ENCODE peak calls at places on chromosomes 16 and 17, in six cellular contexts. D, Z, W, V, X and E are unnamed samples.

GRCh38 chr17:10151667-10152496 is 46.5 kb downstream of the GAS7 start:
- DNase-seq in D (no peak), Z (no peak), W (no peak), V (peak; percentile 35), X (peak; percentile 29), E (peak; percentile 58)

GRCh38 chr17:27576429-27577123 is 54.4 kb upstream of the LGALS9 start:
- DNase-seq in D (no peak), Z (no peak), W (no peak), V (no peak), X (no peak), E (no peak)

GRCh38 chr17:31374083-31374447 is 17.4 kb upstream of the RAB11FIP4 start:
- DNase-seq in D (no peak), Z (no peak), W (no peak), V (no peak), X (no peak), E (no peak)

GRCh38 chr17:45135978-45136791 is 698 bp downstream of the ACBD4 start:
- DNase-seq in D (no peak), Z (no peak), W (peak; percentile 44), V (no peak), X (no peak), E (no peak)

GRCh38 chr16:2156025-2156848 is 655 bp downstream of the TRAF7 start:
- DNase-seq in D (no peak), Z (no peak), W (peak; percentile 61), V (peak; percentile 39), X (peak; percentile 80), E (no peak)

GRCh38 chr17:66855204-66855603 is 20.3 kb downstream of the CACNG5 start:
- DNase-seq in D (no peak), Z (no peak), W (no peak), V (peak; percentile 39), X (no peak), E (no peak)

GRCh38 chr17:48555616-48556533 is 11.0 kb upstream of the HOXB2 start:
- DNase-seq in D (no peak), Z (no peak), W (no peak), V (no peak), X (peak; percentile 70), E (no peak)

GRCh38 chr17:10120113-10120485 is 78.3 kb downstream of the GAS7 start:
- DNase-seq in D (no peak), Z (no peak), W (no peak), V (no peak), X (no peak), E (no peak)

GRCh38 chr16:56316545-56316944 is 108.8 kb downstream of the AMFR start:
- DNase-seq in D (no peak), Z (no peak), W (no peak), V (no peak), X (no peak), E (no peak)

GRCh38 chr17:77470800-77471733 is 330.3 kb downstream of the SEC14L1 start:
- DNase-seq in D (no peak), Z (no peak), W (peak; percentile 66), V (no peak), X (peak; percentile 70), E (no peak)

GRCh38 chr17:73820686-73821448 is 176.6 kb upstream of the SDK2 start:
- DNase-seq in D (no peak), Z (no peak), W (no peak), V (peak; percentile 37), X (peak; percentile 20), E (no peak)

GRCh38 chr17:54749157-54749556 is 151.5 kb upstream of the TOM1L1 start:
- DNase-seq in D (no peak), Z (no peak), W (no peak), V (no peak), X (no peak), E (no peak)

GRCh38 chr16:87321336-87322107 is 4.3 kb upstream of the C16orf95 start:
- DNase-seq in D (no peak), Z (no peak), W (no peak), V (no peak), X (no peak), E (no peak)

GRCh38 chr17:6592193-6592592 is 35.8 kb upstream of the PITPNM3 start:
- DNase-seq in D (no peak), Z (no peak), W (no peak), V (no peak), X (peak; percentile 71), E (no peak)

GRCh38 chr17:15890279-15890892 is 54.5 kb upstream of the ADORA2B start:
- DNase-seq in D (no peak), Z (no peak), W (no peak), V (no peak), X (no peak), E (no peak)

GRCh38 chr17:36089888-36090836 is at the start of gene CCL3:
- DNase-seq in D (no peak), Z (no peak), W (no peak), V (no peak), X (no peak), E (peak; percentile 59)

GRCh38 chr16:12988071-12988470 is 86.7 kb downstream of the SHISA9 start:
- DNase-seq in D (no peak), Z (no peak), W (no peak), V (no peak), X (peak; percentile 2), E (no peak)

GRCh38 chr16:57424599-57424998 is 20.0 kb downstream of the CCL17 start:
- DNase-seq in D (no peak), Z (no peak), W (no peak), V (no peak), X (no peak), E (no peak)

GRCh38 chr17:79073706-79074088 is 927 bp upstream of the ENGASE start:
- DNase-seq in D (no peak), Z (no peak), W (no peak), V (peak; percentile 83), X (no peak), E (peak; percentile 82)

GRCh38 chr17:19270951-19271611 is 33.9 kb downstream of the EPN2 start:
- DNase-seq in D (no peak), Z (no peak), W (no peak), V (no peak), X (no peak), E (no peak)

GRCh38 chr17:69609495-69610315 is 195.2 kb downstream of the MAP2K6 start:
- DNase-seq in D (no peak), Z (no peak), W (no peak), V (peak; percentile 19), X (peak; percentile 34), E (no peak)

GRCh38 chr17:39702901-39703893 is 3.3 kb downstream of the ERBB2 start:
- DNase-seq in D (peak; percentile 43), Z (no peak), W (no peak), V (no peak), X (no peak), E (no peak)

GRCh38 chr17:30570596-30571265 is 93.5 kb downstream of the GOSR1 start:
- DNase-seq in D (no peak), Z (no peak), W (no peak), V (no peak), X (no peak), E (no peak)

GRCh38 chr17:1058423-1059130 is 61.6 kb downstream of the TIMM22 start:
- DNase-seq in D (no peak), Z (no peak), W (no peak), V (peak; percentile 78), X (peak; percentile 14), E (peak; percentile 28)

GRCh38 chr17:37301288-37301687 is 74.5 kb upstream of the C17orf78 start:
- DNase-seq in D (no peak), Z (no peak), W (no peak), V (no peak), X (peak; percentile 80), E (no peak)

GRCh38 chr17:42804918-42805367 is 6.3 kb downstream of the CNTD1 start:
- DNase-seq in D (no peak), Z (no peak), W (no peak), V (no peak), X (no peak), E (peak; percentile 47)

GRCh38 chr16:73095885-73096341 is 48.0 kb upstream of the ZFHX3 start:
- DNase-seq in D (no peak), Z (no peak), W (no peak), V (no peak), X (no peak), E (no peak)

GRCh38 chr16:58639836-58640235 is 10.2 kb upstream of the CNOT1 start:
- DNase-seq in D (no peak), Z (no peak), W (no peak), V (no peak), X (no peak), E (no peak)
- H3K9me3 ChIP-seq in D (no peaks in the 10 kb centered on the region), Z (no peaks in the 10 kb centered on the region), W (no peaks in the 10 kb centered on the region), V (no peaks in the 10 kb centered on the region), X (no peaks in the 10 kb centered on the region), E (no peaks in the 10 kb centered on the region)

GRCh38 chr16:11200523-11201063 is 55.4 kb downstream of the SOCS1 start:
- DNase-seq in D (no peak), Z (no peak), W (no peak), V (no peak), X (peak; percentile 23), E (no peak)

GRCh38 chr16:11204513-11205047 is 51.4 kb downstream of the SOCS1 start:
- DNase-seq in D (no peak), Z (no peak), W (no peak), V (no peak), X (no peak), E (no peak)

GRCh38 chr16:11201498-11202259 is 54.3 kb downstream of the SOCS1 start:
- DNase-seq in D (peak; percentile 53), Z (no peak), W (no peak), V (no peak), X (peak; percentile 92), E (no peak)

GRCh38 chr16:11203111-11203623 is 52.8 kb downstream of the SOCS1 start:
- DNase-seq in D (no peak), Z (no peak), W (no peak), V (no peak), X (no peak), E (no peak)

GRCh38 chr16:11202260-11203091 is 53.5 kb downstream of the SOCS1 start:
- DNase-seq in D (peak; percentile 5), Z (no peak), W (no peak), V (no peak), X (no peak), E (no peak)
- H3K4me1 ChIP-seq in D (peaks cover 30% of the 10 kb centered on the region), Z (no peaks in the 10 kb centered on the region), W (no peaks in the 10 kb centered on the region), V (peaks cover 13% of the 10 kb centered on the region), X (peaks cover 25% of the 10 kb centered on the region), E (peaks cover 8% of the 10 kb centered on the region)

DNA sequence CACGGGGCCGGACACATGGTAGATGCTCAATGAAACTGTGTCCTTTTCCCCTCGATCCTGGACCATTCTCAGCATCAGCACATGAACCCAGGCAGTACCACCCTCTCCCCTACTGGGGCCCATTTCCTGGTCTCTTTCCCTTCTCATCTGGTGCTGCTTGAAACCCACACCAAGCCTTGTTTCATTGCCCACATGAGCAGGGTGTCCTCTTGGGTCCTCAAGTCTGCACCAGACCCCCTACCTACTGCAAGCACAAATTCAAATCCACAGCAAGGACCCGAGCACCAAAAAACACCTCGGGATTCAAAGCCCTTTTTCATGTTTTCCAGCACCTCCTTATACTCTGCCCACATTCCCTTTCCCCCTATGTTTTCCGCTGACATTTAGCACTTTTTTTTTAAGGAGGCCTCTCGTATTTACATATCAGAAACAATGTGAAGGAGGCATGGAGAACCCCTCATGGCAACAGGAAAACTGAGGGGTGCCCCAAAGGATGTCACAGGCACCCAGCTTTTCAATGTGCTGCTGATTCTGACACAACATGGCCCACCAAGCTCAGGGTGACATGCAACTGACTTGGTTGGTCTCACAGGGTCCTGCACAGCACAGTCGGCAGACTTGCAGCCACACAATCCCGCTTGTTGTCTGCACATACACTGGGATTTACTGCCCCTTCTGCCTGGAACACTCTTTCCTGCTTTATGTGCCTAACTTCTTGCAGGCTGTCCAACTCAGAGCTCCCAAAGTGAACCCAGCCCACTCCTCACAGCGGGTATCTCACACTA is 4.6 kb upstream of the CCL1 start:
- DNase-seq in D (no peak), Z (no peak), W (no peak), V (no peak), X (no peak), E (no peak)
- H3K27ac ChIP-seq in D (no peak overlapping the region), Z (no peak overlapping the region), W (no peak overlapping the region), V (no peak overlapping the region), X (no peak overlapping the region), E (no peak overlapping the region)

GRCh38 chr16:35409503-35409902 is 1950.1 kb downstream of the TP53TG3F start:
- DNase-seq in D (no peak), Z (no peak), W (no peak), V (no peak), X (no peak), E (no peak)
- H3K9me3 ChIP-seq in D (no peaks in the 10 kb centered on the region), Z (no peaks in the 10 kb centered on the region), W (no peaks in the 10 kb centered on the region), V (no peaks in the 10 kb centered on the region), X (no peaks in the 10 kb centered on the region), E (no peaks in the 10 kb centered on the region)